ENCODE peak calls at places on chromosomes 2 and 18, in five cellular contexts. F is K562, H is IMR-90, G is hepatocyte, T is astrocyte. C is an unnamed sample.

GRCh38 chr2:86764661-86765307 is 25.9 kb downstream of the CD8A start:
- DNase-seq in F (peak; percentile 38), H (peak; percentile 49), G (peak; percentile 59), T (peak; percentile 21), C (peak; percentile 86)

GRCh38 chr2:152525277-152525838 is 190.4 kb downstream of the FMNL2 start:
- DNase-seq in F (no peak), H (peak; percentile 64), G (no peak), T (peak; percentile 68), C (no peak)

GRCh38 chr2:197497301-197497700 is 2.3 kb downstream of the HSPD1 start:
- DNase-seq in F (no peak), H (no peak), G (no peak), T (no peak), C (no peak)

GRCh38 chr2:65537651-65538385 is 105.4 kb upstream of the SPRED2 start:
- DNase-seq in F (no peak), H (peak; percentile 34), G (no peak), T (no peak), C (no peak)

GRCh38 chr2:216951166-216951565 is 91.3 kb upstream of the TNP1 start:
- DNase-seq in F (no peak), H (no peak), G (no peak), T (peak; percentile 34), C (no peak)

GRCh38 chr2:204749319-204749718 is 204.0 kb downstream of the PARD3B start:
- DNase-seq in F (no peak), H (peak; percentile 81), G (no peak), T (peak; percentile 82), C (no peak)

GRCh38 chr2:70188460-70188859 is 2.4 kb downstream of the C2orf42 start:
- DNase-seq in F (no peak), H (no peak), G (peak; percentile 46), T (no peak), C (no peak)

GRCh38 chr18:11324956-11325873 is 175.8 kb upstream of the PIEZO2 start:
- DNase-seq in F (no peak), H (peak; percentile 85), G (no peak), T (peak; percentile 93), C (no peak)

GRCh38 chr18:79857082-79857661 is 59.4 kb downstream of the KCNG2 start:
- DNase-seq in F (no peak), H (peak; percentile 58), G (no peak), T (peak; percentile 53), C (no peak)

GRCh38 chr2:20451346-20451745 is 4.5 kb downstream of the RHOB start:
- DNase-seq in F (no peak), H (peak; percentile 41), G (peak; percentile 28), T (peak; percentile 46), C (no peak)

GRCh38 chr18:79378416-79379250 is 17.1 kb upstream of the NFATC1 start:
- DNase-seq in F (peak; percentile 55), H (peak; percentile 74), G (peak; percentile 89), T (peak; percentile 36), C (peak; percentile 76)

GRCh38 chr2:177489719-177490301 is 97.2 kb downstream of the AGPS start:
- DNase-seq in F (peak; percentile 21), H (peak; percentile 49), G (peak; percentile 55), T (peak; percentile 10), C (peak; percentile 46)

GRCh38 chr2:48747319-48747718 is 8.2 kb downstream of the LHCGR start:
- DNase-seq in F (no peak), H (no peak), G (no peak), T (no peak), C (no peak)

GRCh38 chr2:47249427-47249826 is 94.3 kb upstream of the STPG4 start:
- DNase-seq in F (no peak), H (no peak), G (no peak), T (no peak), C (no peak)

GRCh38 chr2:178404380-178404767 is 46.6 kb downstream of the PRKRA start:
- DNase-seq in F (no peak), H (peak; percentile 95), G (no peak), T (peak; percentile 60), C (no peak)

GRCh38 chr18:29307231-29307630 is 1130.3 kb upstream of the CDH2 start:
- DNase-seq in F (no peak), H (peak; percentile 46), G (no peak), T (no peak), C (no peak)

GRCh38 chr2:109563294-109563693 is 50.5 kb downstream of the SEPTIN10 start:
- DNase-seq in F (no peak), H (peak; percentile 31), G (no peak), T (no peak), C (no peak)

GRCh38 chr2:145407-145806 is 99.1 kb upstream of the FAM110C start:
- DNase-seq in F (no peak), H (no peak), G (no peak), T (no peak), C (no peak)

GRCh38 chr2:208033701-208034502 is 8.6 kb upstream of the PLEKHM3 start:
- DNase-seq in F (peak; percentile 56), H (peak; percentile 24), G (peak; percentile 80), T (peak; percentile 35), C (peak; percentile 80)

GRCh38 chr2:207337234-207338219 is 171.8 kb upstream of the KLF7 start:
- DNase-seq in F (peak; percentile 21), H (peak; percentile 63), G (peak; percentile 36), T (peak; percentile 74), C (no peak)

GRCh38 chr2:69734040-69734611 is 7.8 kb upstream of the ANXA4 start:
- DNase-seq in F (no peak), H (no peak), G (no peak), T (no peak), C (no peak)

GRCh38 chr2:119549236-119549635 is 5.0 kb downstream of the CFAP221 start:
- DNase-seq in F (no peak), H (peak; percentile 8), G (peak; percentile 33), T (peak; percentile 73), C (no peak)

GRCh38 chr2:41934323-41935003 is 113.4 kb upstream of the PKDCC start:
- DNase-seq in F (peak; percentile 27), H (peak; percentile 66), G (peak; percentile 38), T (peak; percentile 85), C (no peak)
- H3K4me2 ChIP-seq in F (peak overlapping the region; percentile 56), H (peak overlapping the region; percentile 52), G (peak overlapping the region; percentile 41), T (peak overlapping the region; percentile 73), C (no peak overlapping the region)

GRCh38 chr2:200617089-200618050 is 31.6 kb downstream of the AOX1 start:
- DNase-seq in F (no peak), H (no peak), G (no peak), T (no peak), C (no peak)

GRCh38 chr2:200616656-200617055 is 30.8 kb downstream of the AOX1 start:
- DNase-seq in F (no peak), H (peak; percentile 50), G (no peak), T (no peak), C (no peak)

GRCh38 chr2:200619275-200619674 is 33.5 kb downstream of the AOX1 start:
- DNase-seq in F (no peak), H (peak; percentile 42), G (no peak), T (peak; percentile 27), C (no peak)

GRCh38 chr2:200618590-200619021 is 32.8 kb downstream of the AOX1 start:
- DNase-seq in F (no peak), H (peak; percentile 78), G (peak; percentile 16), T (no peak), C (no peak)

DNA sequence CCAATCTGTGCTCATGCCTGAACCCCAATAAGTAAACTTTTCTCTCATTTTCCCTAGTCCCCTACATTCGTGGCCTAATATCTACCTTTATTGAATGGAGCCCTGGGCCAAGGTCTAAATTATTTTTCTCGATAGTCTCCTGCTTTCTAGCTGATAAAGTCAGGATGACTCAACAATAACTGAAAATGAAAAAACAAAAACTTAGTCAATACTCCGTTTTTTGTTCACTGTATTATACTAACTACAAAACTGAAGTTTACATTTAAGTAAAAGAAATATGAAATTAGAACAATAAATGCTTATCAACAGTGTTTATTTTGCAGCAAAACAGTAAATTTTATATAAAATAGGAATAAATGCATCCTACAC is 32.2 kb downstream of the AOX1 start:
- DNase-seq in F (no peak), H (no peak), G (no peak), T (no peak), C (no peak)
- H2AFZ ChIP-seq in F (peak overlapping the region; percentile 33), H (peak overlapping the region; percentile 11), G (no peak overlapping the region), T (no peak overlapping the region), C (no peak overlapping the region)

GRCh38 chr18:54203914-54204313 is 20.6 kb downstream of the MBD2 start:
- DNase-seq in F (no peak), H (no peak), G (no peak), T (no peak), C (peak; percentile 57)
- H4K20me1 ChIP-seq in F (no peaks in the 10 kb centered on the region), H (peaks cover 37% of the 10 kb centered on the region), G (peaks cover 31% of the 10 kb centered on the region), T (peaks cover 58% of the 10 kb centered on the region), C (peaks cover 43% of the 10 kb centered on the region)

GRCh38 chr2:1614564-1614963 is 129.8 kb downstream of the PXDN start:
- DNase-seq in F (no peak), H (no peak), G (no peak), T (no peak), C (peak; percentile 53)

GRCh38 chr2:1611886-1612285 is 132.4 kb downstream of the PXDN start:
- DNase-seq in F (no peak), H (no peak), G (no peak), T (no peak), C (no peak)

GRCh38 chr2:1613078-1613445 is 131.3 kb downstream of the PXDN start:
- DNase-seq in F (no peak), H (no peak), G (no peak), T (no peak), C (no peak)

GRCh38 chr2:1612391-1613077 is 131.8 kb downstream of the PXDN start:
- DNase-seq in F (no peak), H (no peak), G (no peak), T (no peak), C (no peak)

GRCh38 chr2:1613731-1614354 is 130.5 kb downstream of the PXDN start:
- DNase-seq in F (no peak), H (peak; percentile 45), G (no peak), T (peak; percentile 72), C (no peak)
- H3K4me2 ChIP-seq in F (no peak overlapping the region), H (no peak overlapping the region), G (no peak overlapping the region), T (peak overlapping the region; percentile 50), C (no peak overlapping the region)

GRCh38 chr2:63780483-63781155 is 61.1 kb upstream of the UGP2 start:
- DNase-seq in F (no peak), H (no peak), G (no peak), T (peak; percentile 23), C (no peak)
- H2AFZ ChIP-seq in F (no peak overlapping the region), H (no peak overlapping the region), G (no peak overlapping the region), T (no peak overlapping the region), C (no peak overlapping the region)

C was measured in Karpas-422.